ENCODE peak calls at places on chromosomes 11 and 22, in ten cellular contexts. K, H, O, V, N, C, J, Q, R and M are unnamed samples.
A peak's percentile ranks its signal among the peaks of the same experiment; 100 is the strongest.

GRCh38 chr11:93659841-93660240 is 1.6 kb upstream of the CEP295 start:
- DNase-seq in K (peak; percentile 33), H (no peak), O (no peak), V (no peak), N (no peak), C (no peak), J (no peak), Q (no peak), R (peak; percentile 11), M (no peak)

GRCh38 chr11:111777094-111778046 is 11.2 kb upstream of the PPP2R1B start:
- DNase-seq in K (peak; percentile 62), H (no peak), O (peak; percentile 23), V (peak; percentile 52), N (no peak), C (peak; percentile 64), J (no peak), Q (no peak), R (peak; percentile 77), M (peak; percentile 4)

GRCh38 chr22:38567531-38568245 is 2.3 kb downstream of the DMC1 start:
- DNase-seq in K (no peak), H (no peak), O (no peak), V (no peak), N (no peak), C (no peak), J (no peak), Q (no peak), R (peak; percentile 30), M (no peak)

GRCh38 chr22:27274770-27275449 is 526.6 kb downstream of the MN1 start:
- DNase-seq in K (no peak), H (no peak), O (no peak), V (no peak), N (no peak), C (no peak), J (no peak), Q (no peak), R (no peak), M (no peak)

GRCh38 chr22:45678961-45679912 is 7.6 kb downstream of the ATXN10 start:
- DNase-seq in K (peak; percentile 72), H (no peak), O (no peak), V (peak; percentile 51), N (no peak), C (no peak), J (no peak), Q (no peak), R (peak; percentile 63), M (no peak)

GRCh38 chr11:57499413-57499982 is 16.0 kb downstream of the SLC43A1 start:
- DNase-seq in K (peak; percentile 70), H (peak; percentile 64), O (peak; percentile 94), V (no peak), N (peak; percentile 96), C (peak; percentile 92), J (peak; percentile 77), Q (peak; percentile 97), R (peak; percentile 85), M (peak; percentile 22)

GRCh38 chr22:38572065-38572464 is 2.1 kb upstream of the DMC1 start:
- DNase-seq in K (peak; percentile 61), H (peak; percentile 18), O (peak; percentile 48), V (peak; percentile 12), N (peak; percentile 34), C (peak; percentile 51), J (peak; percentile 27), Q (no peak), R (peak; percentile 66), M (no peak)

GRCh38 chr11:64400667-64401066 is 41.7 kb downstream of the RPS6KA4 start:
- DNase-seq in K (no peak), H (no peak), O (no peak), V (no peak), N (no peak), C (no peak), J (no peak), Q (no peak), R (no peak), M (no peak)

GRCh38 chr22:46432164-46433068 is 96.9 kb downstream of the TRMU start:
- DNase-seq in K (no peak), H (peak; percentile 15), O (no peak), V (no peak), N (no peak), C (no peak), J (peak; percentile 51), Q (no peak), R (no peak), M (no peak)

GRCh38 chr11:102453286-102453797 is 777 bp upstream of the TMEM123 start:
- DNase-seq in K (peak; percentile 15), H (peak; percentile 58), O (no peak), V (no peak), N (no peak), C (no peak), J (no peak), Q (no peak), R (peak; percentile 44), M (no peak)

GRCh38 chr22:44668190-44668885 is 33.7 kb upstream of the PRR5 start:
- DNase-seq in K (no peak), H (no peak), O (no peak), V (no peak), N (no peak), C (no peak), J (peak; percentile 56), Q (peak; percentile 59), R (no peak), M (no peak)

GRCh38 chr11:94961255-94961654 is 12.1 kb downstream of the CWC15 start:
- DNase-seq in K (no peak), H (no peak), O (no peak), V (no peak), N (no peak), C (no peak), J (no peak), Q (no peak), R (no peak), M (no peak)

GRCh38 chr11:38791346-38791961 is 2193.4 kb upstream of the RAG2 start:
- DNase-seq in K (peak; percentile 63), H (no peak), O (peak; percentile 56), V (no peak), N (peak; percentile 42), C (peak; percentile 77), J (no peak), Q (no peak), R (peak; percentile 78), M (no peak)

GRCh38 chr11:25734592-25735211 is 597.2 kb upstream of the ANO3 start:
- DNase-seq in K (no peak), H (no peak), O (peak; percentile 7), V (no peak), N (no peak), C (peak; percentile 78), J (no peak), Q (no peak), R (peak; percentile 58), M (no peak)

GRCh38 chr11:67265633-67266423 is 445 bp upstream of the GRK2 start:
- DNase-seq in K (no peak), H (peak; percentile 84), O (peak; percentile 90), V (no peak), N (peak; percentile 81), C (peak; percentile 53), J (peak; percentile 89), Q (peak; percentile 82), R (peak; percentile 57), M (peak; percentile 50)

GRCh38 chr11:43578346-43579170 is 102.0 kb upstream of the HSD17B12 start:
- DNase-seq in K (peak; percentile 65), H (no peak), O (no peak), V (no peak), N (no peak), C (no peak), J (no peak), Q (no peak), R (peak; percentile 77), M (no peak)

GRCh38 chr22:27648074-27648473 is 153.5 kb downstream of the MN1 start:
- DNase-seq in K (no peak), H (no peak), O (no peak), V (no peak), N (no peak), C (no peak), J (no peak), Q (no peak), R (no peak), M (no peak)

GRCh38 chr22:37824674-37825641 is 1.8 kb downstream of the GALR3 start:
- DNase-seq in K (no peak), H (no peak), O (no peak), V (no peak), N (no peak), C (no peak), J (peak; percentile 56), Q (no peak), R (peak; percentile 67), M (no peak)

GRCh38 chr11:114111369-114112042 is 52.0 kb downstream of the ZBTB16 start:
- DNase-seq in K (no peak), H (no peak), O (no peak), V (no peak), N (no peak), C (no peak), J (no peak), Q (no peak), R (no peak), M (no peak)

GRCh38 chr11:2547806-2548205 is 103.0 kb downstream of the KCNQ1 start:
- DNase-seq in K (no peak), H (no peak), O (no peak), V (no peak), N (no peak), C (no peak), J (no peak), Q (peak; percentile 18), R (no peak), M (no peak)

GRCh38 chr11:64444838-64445441 is 86.0 kb downstream of the RPS6KA4 start:
- DNase-seq in K (peak; percentile 11), H (no peak), O (peak; percentile 45), V (no peak), N (no peak), C (peak; percentile 45), J (no peak), Q (no peak), R (peak; percentile 47), M (no peak)

GRCh38 chr11:32317646-32318045 is 117.7 kb downstream of the WT1 start:
- DNase-seq in K (no peak), H (no peak), O (no peak), V (no peak), N (no peak), C (no peak), J (no peak), Q (no peak), R (no peak), M (no peak)

GRCh38 chr11:117730256-117730800 is 66.7 kb downstream of the DSCAML1 start:
- DNase-seq in K (no peak), H (no peak), O (no peak), V (no peak), N (no peak), C (no peak), J (no peak), Q (no peak), R (no peak), M (no peak)

GRCh38 chr11:6637871-6638270 is 17.7 kb downstream of the DCHS1 start:
- DNase-seq in K (peak; percentile 91), H (no peak), O (no peak), V (no peak), N (peak; percentile 45), C (no peak), J (no peak), Q (peak; percentile 58), R (no peak), M (no peak)

GRCh38 chr11:95282337-95282751 is 51.3 kb upstream of the SESN3 start:
- DNase-seq in K (no peak), H (no peak), O (no peak), V (no peak), N (no peak), C (peak; percentile 65), J (no peak), Q (no peak), R (peak; percentile 27), M (no peak)

GRCh38 chr22:42066133-42066761 is 4.4 kb downstream of the NAGA start:
- DNase-seq in K (no peak), H (no peak), O (no peak), V (no peak), N (no peak), C (no peak), J (peak; percentile 4), Q (no peak), R (no peak), M (no peak)

GRCh38 chr11:66967670-66968425 is 7.3 kb upstream of the C11orf86 start:
- DNase-seq in K (peak; percentile 73), H (no peak), O (no peak), V (no peak), N (no peak), C (no peak), J (no peak), Q (peak; percentile 46), R (peak; percentile 95), M (no peak)

GRCh38 chr22:46479046-46479445 is 58.4 kb downstream of the CELSR1 start:
- DNase-seq in K (no peak), H (no peak), O (no peak), V (no peak), N (no peak), C (no peak), J (no peak), Q (no peak), R (no peak), M (no peak)